ENCODE peak calls at places on chromosome 14, in four cellular contexts. F is HepG2, H is K562, Q is GM12878. L is an unnamed sample.

GRCh38 chr14:71711131-71711530 is 221.1 kb upstream of the RGS6 start:
- DNase-seq in F (no peak), H (no peak), Q (no peak), L (no peak)

GRCh38 chr14:33686856-33687255 is 264.0 kb downstream of the EGLN3 start:
- DNase-seq in F (no peak), H (no peak), Q (no peak), L (no peak)

GRCh38 chr14:95891742-95892141 is 15.1 kb downstream of the TUNAR start:
- DNase-seq in F (no peak), H (no peak), Q (no peak), L (no peak)

GRCh38 chr14:68926236-68926635 is 52.9 kb downstream of the ACTN1 start:
- DNase-seq in F (no peak), H (no peak), Q (no peak), L (no peak)

GRCh38 chr14:103684871-103685270 is 30.4 kb downstream of the XRCC3 start:
- DNase-seq in F (no peak), H (no peak), Q (no peak), L (no peak)

GRCh38 chr14:60508707-60509437 is at the start of gene SIX6:
- DNase-seq in F (no peak), H (no peak), Q (no peak), L (no peak)

GRCh38 chr14:103281496-103282231 is 52.4 kb upstream of the EIF5 start:
- DNase-seq in F (peak; percentile 49), H (peak; percentile 34), Q (no peak), L (peak; percentile 71)

GRCh38 chr14:50070840-50071548 is 45.4 kb downstream of the VCPKMT start:
- DNase-seq in F (no peak), H (no peak), Q (no peak), L (no peak)

GRCh38 chr14:57009585-57010515 is 199.6 kb upstream of the OTX2 start:
- DNase-seq in F (no peak), H (peak; percentile 83), Q (no peak), L (no peak)

GRCh38 chr14:65077318-65077717 is 25.0 kb downstream of the MAX start:
- DNase-seq in F (no peak), H (no peak), Q (no peak), L (no peak)

GRCh38 chr14:75554482-75554881 is 23.9 kb upstream of the FLVCR2 start:
- DNase-seq in F (no peak), H (no peak), Q (no peak), L (no peak)

GRCh38 chr14:97453991-97454390 is 656.8 kb downstream of the VRK1 start:
- DNase-seq in F (no peak), H (no peak), Q (no peak), L (no peak)

GRCh38 chr14:62079035-62079434 is 316.8 kb downstream of the SNAPC1 start:
- DNase-seq in F (no peak), H (no peak), Q (no peak), L (no peak)

GRCh38 chr14:100727565-100728240 is 1.0 kb downstream of the DLK1 start:
- DNase-seq in F (no peak), H (no peak), Q (no peak), L (no peak)
- TF ChIP-seq EZH2 in F (no peak), H (no peak), Q (no peak), L (no peak)

GRCh38 chr14:21191809-21192446 is 36.1 kb upstream of the OR5AU1 start:
- DNase-seq in F (peak; percentile 77), H (peak; percentile 50), Q (no peak), L (no peak)

GRCh38 chr14:21192875-21193535 is 37.1 kb upstream of the OR5AU1 start:
- DNase-seq in F (no peak), H (no peak), Q (no peak), L (no peak)

GRCh38 chr14:21194597-21194996 is 38.7 kb upstream of the OR5AU1 start:
- DNase-seq in F (no peak), H (no peak), Q (no peak), L (no peak)

GRCh38 chr14:21191261-21191808 is 35.5 kb upstream of the OR5AU1 start:
- DNase-seq in F (no peak), H (no peak), Q (no peak), L (no peak)

GRCh38 chr14:21192447-21192822 is 36.6 kb upstream of the OR5AU1 start:
- DNase-seq in F (no peak), H (no peak), Q (no peak), L (no peak)
- H3K4me3 ChIP-seq in F (peak overlapping the region; percentile 58), H (no peak overlapping the region), Q (peak overlapping the region; percentile 62), L (peak overlapping the region; percentile 75)

GRCh38 chr14:20878695-20879094 is 12.5 kb upstream of the RNASE3 start:
- DNase-seq in F (no peak), H (no peak), Q (no peak), L (no peak)

GRCh38 chr14:20873370-20874177 is 17.6 kb upstream of the RNASE3 start:
- DNase-seq in F (peak; percentile 41), H (peak; percentile 53), Q (no peak), L (peak; percentile 30)
- TF ChIP-seq POLR2AphosphoS5 in F (no peak), H (no peak), Q (no peak), L (no peak)

GRCh38 chr14:21537088-21537424 is 10.9 kb upstream of the SALL2 start:
- DNase-seq in F (no peak), H (no peak), Q (no peak), L (no peak)

GRCh38 chr14:21536395-21537087 is 10.4 kb upstream of the SALL2 start:
- DNase-seq in F (no peak), H (no peak), Q (no peak), L (no peak)

GRCh38 chr14:21539154-21539940 is 13.2 kb upstream of the SALL2 start:
- DNase-seq in F (no peak), H (peak; percentile 19), Q (no peak), L (no peak)

GRCh38 chr14:21534576-21534975 is 8.4 kb upstream of the SALL2 start:
- DNase-seq in F (no peak), H (no peak), Q (no peak), L (peak; percentile 94)

GRCh38 chr14:21535545-21536394 is 9.6 kb upstream of the SALL2 start:
- DNase-seq in F (no peak), H (no peak), Q (no peak), L (no peak)
- TF ChIP-seq EZH2 in F (no peak), H (no peak), Q (no peak), L (no peak)

DNA sequence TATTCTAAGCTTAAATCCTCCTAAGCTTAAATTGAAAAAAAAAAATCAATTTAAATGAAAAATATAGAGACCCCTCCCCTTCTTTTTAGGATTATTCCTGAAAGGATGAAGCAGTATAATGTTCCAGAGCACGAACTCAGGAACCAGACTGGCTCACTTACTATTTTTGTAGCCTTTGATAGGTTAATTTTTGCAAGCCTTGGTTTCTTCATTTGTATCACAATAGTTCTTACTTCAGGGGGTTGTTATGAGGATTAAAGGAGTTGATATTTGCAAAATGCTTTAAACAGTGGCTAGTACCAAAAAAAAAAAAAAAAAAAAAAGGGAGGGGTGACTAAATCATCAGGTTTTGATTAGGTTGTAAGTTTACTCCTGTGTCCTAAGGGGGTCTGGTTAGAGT is 3.1 kb upstream of the RBM25 start:
- DNase-seq in F (no peak), H (no peak), Q (no peak), L (no peak)
- H3K4me3 ChIP-seq in F (no peak overlapping the region), H (no peak overlapping the region), Q (no peak overlapping the region), L (no peak overlapping the region)

GRCh38 chr14:54680636-54681035 is 113.7 kb downstream of the SAMD4A start:
- DNase-seq in F (no peak), H (no peak), Q (no peak), L (no peak)

GRCh38 chr14:54682578-54682977 is 115.7 kb downstream of the SAMD4A start:
- DNase-seq in F (no peak), H (no peak), Q (no peak), L (no peak)

GRCh38 chr14:54685286-54685845 is 118.4 kb downstream of the SAMD4A start:
- DNase-seq in F (no peak), H (no peak), Q (no peak), L (no peak)

GRCh38 chr14:54683882-54684794 is 117.2 kb downstream of the SAMD4A start:
- DNase-seq in F (no peak), H (no peak), Q (no peak), L (no peak)

GRCh38 chr14:54681819-54682261 is 114.9 kb downstream of the SAMD4A start:
- DNase-seq in F (no peak), H (peak; percentile 25), Q (no peak), L (no peak)
- TF ChIP-seq POLR2AphosphoS5 in F (no peak), H (no peak), Q (no peak), L (no peak)

GRCh38 chr14:100568998-100569733 is 18.1 kb downstream of the BEGAIN start:
- DNase-seq in F (no peak), H (no peak), Q (no peak), L (no peak)
- TF ChIP-seq EZH2 in F (peak; percentile 95), H (no peak), Q (no peak), L (peak; percentile 74)

DNA sequence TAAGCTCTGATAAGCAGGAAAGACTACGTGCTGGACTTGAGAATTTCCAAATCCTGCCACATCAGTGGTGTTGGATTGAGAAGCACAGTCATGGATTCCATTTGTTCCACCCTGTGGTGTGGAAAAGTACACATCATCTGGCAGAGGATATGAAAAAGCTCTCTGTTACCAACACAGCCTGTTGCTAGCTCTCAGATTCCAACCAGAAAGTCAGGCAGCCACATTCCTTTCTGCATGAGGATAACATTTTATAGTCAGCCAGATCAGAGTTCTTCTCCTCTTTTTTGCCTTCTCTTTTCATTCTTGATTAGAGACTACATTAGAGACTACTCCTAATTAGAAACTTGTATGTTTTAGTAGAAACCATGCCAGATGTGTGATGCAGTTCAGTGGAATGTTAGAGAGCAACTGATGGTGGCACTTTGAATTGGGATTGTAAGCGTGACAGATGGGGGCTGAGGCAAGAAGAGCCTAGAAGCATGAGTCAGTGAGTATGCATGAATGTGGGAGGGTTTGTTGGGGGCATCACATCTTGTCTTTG is 61.2 kb upstream of the STXBP6 start:
- DNase-seq in F (peak; percentile 56), H (no peak), Q (no peak), L (no peak)
- H3K4me3 ChIP-seq in F (no peak overlapping the region), H (no peak overlapping the region), Q (no peak overlapping the region), L (no peak overlapping the region)

DNA sequence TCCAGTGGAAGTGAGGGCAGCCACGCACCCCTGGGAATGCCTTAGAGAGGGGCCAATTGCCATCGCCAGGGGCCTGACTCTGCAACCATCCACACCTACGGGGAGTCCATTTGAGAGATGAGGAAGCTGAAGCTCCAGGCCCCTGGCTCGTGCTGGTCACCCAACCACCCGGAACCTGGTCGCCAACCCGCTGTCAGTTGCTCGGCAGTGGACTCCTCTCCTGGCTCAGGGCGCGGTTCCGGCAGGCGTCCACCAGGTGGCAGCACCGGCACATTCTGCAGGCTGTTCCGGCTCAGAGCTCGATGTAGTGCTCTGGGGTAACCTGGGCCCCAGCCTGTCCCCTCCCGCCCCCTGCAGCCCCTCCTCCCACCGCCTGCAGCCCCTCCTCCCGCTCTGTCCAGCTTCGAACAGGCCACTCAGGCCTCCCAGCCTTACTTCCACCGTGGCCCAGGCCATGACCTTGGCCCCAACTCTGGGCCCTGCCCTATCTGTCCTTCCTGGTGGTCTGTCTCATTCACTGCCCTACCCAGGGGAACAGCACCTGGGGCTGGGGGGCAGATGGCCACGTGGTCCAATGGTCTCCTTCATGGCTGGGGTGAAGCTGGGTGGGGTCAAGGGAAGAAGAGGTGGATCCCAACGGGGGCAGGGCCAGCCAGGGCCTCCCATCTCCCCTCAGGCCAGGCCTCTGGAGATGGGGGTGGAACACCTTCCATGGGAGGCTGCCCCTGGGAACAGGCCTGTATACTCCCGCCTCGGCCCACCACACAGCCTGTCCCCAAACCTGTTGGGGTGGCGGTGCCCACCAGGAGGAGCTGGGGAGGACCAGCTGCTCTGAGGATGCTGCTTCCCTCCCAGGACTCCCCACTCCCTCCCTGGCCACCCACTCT is 15.7 kb downstream of the SIVA1 start:
- DNase-seq in F (peak; percentile 86), H (peak; percentile 86), Q (peak; percentile 28), L (no peak)
- TF ChIP-seq POLR2AphosphoS5 in F (peak; percentile 70), H (peak; percentile 27), Q (no peak), L (peak; percentile 12)